ENCODE peak calls at places on chromosomes 16 and 17, in five cellular contexts. One of them, this sample, is unnamed.

GRCh38 chr17:27396941-27397340 is 59.3 kb upstream of the KSR1 start:
- DNase-seq in adrenal gland: no peak
- DNase-seq in mammary epithelial cell: no peak
- DNase-seq in esophagus squamous epithelium: no peak
- DNase-seq in spleen: no peak
- DNase-seq in this sample: no peak

GRCh38 chr17:56505154-56505756 is 88.2 kb upstream of the NOG start:
- DNase-seq in spleen: no peak
- DNase-seq in mammary epithelial cell: no peak
- DNase-seq in esophagus squamous epithelium: no peak
- DNase-seq in adrenal gland: no peak
- DNase-seq in this sample: no peak

GRCh38 chr16:71846443-71846842 is 667 bp downstream of the ATXN1L start:
- DNase-seq in adrenal gland: peak
- DNase-seq in mammary epithelial cell: peak
- DNase-seq in spleen: no peak
- DNase-seq in esophagus squamous epithelium: no peak
- DNase-seq in this sample: no peak

GRCh38 chr16:54921229-54921824 is 9.3 kb upstream of the IRX5 start:
- DNase-seq in mammary epithelial cell: peak
- DNase-seq in spleen: no peak
- DNase-seq in adrenal gland: no peak
- DNase-seq in esophagus squamous epithelium: no peak
- DNase-seq in this sample: no peak

GRCh38 chr16:35562471-35562870 is 2103.1 kb downstream of the TP53TG3F start:
- DNase-seq in mammary epithelial cell: no peak
- DNase-seq in adrenal gland: no peak
- DNase-seq in spleen: no peak
- DNase-seq in esophagus squamous epithelium: no peak
- DNase-seq in this sample: no peak

GRCh38 chr16:66159987-66160386 is 206.5 kb upstream of the CDH5 start:
- DNase-seq in adrenal gland: peak
- DNase-seq in mammary epithelial cell: no peak
- DNase-seq in spleen: no peak
- DNase-seq in esophagus squamous epithelium: no peak
- DNase-seq in this sample: no peak

GRCh38 chr16:48559462-48560211 is 50.3 kb downstream of the N4BP1 start:
- DNase-seq in adrenal gland: no peak
- DNase-seq in mammary epithelial cell: no peak
- DNase-seq in esophagus squamous epithelium: no peak
- DNase-seq in spleen: no peak
- DNase-seq in this sample: no peak

GRCh38 chr16:84960942-84961341 is 50.4 kb downstream of the ZDHHC7 start:
- DNase-seq in adrenal gland: no peak
- DNase-seq in mammary epithelial cell: no peak
- DNase-seq in spleen: no peak
- DNase-seq in esophagus squamous epithelium: no peak
- DNase-seq in this sample: no peak

GRCh38 chr17:69320210-69320907 is 6.6 kb downstream of the ABCA5 start:
- DNase-seq in esophagus squamous epithelium: no peak
- DNase-seq in mammary epithelial cell: no peak
- DNase-seq in adrenal gland: no peak
- DNase-seq in spleen: no peak
- DNase-seq in this sample: no peak

GRCh38 chr16:69942099-69942491 is 9.0 kb upstream of the CLEC18A start:
- DNase-seq in adrenal gland: peak
- DNase-seq in mammary epithelial cell: no peak
- DNase-seq in spleen: no peak
- DNase-seq in esophagus squamous epithelium: no peak
- DNase-seq in this sample: no peak

GRCh38 chr17:81429813-81430510 is 34.7 kb downstream of the BAHCC1 start:
- DNase-seq in adrenal gland: peak
- DNase-seq in mammary epithelial cell: no peak
- DNase-seq in spleen: no peak
- DNase-seq in esophagus squamous epithelium: no peak
- DNase-seq in this sample: no peak

GRCh38 chr17:19306160-19307111 is 56.1 kb downstream of the B9D1 start:
- DNase-seq in adrenal gland: no peak
- DNase-seq in esophagus squamous epithelium: no peak
- DNase-seq in mammary epithelial cell: no peak
- DNase-seq in spleen: peak
- DNase-seq in this sample: peak

GRCh38 chr17:41392278-41392677 is 5.1 kb downstream of the KRT31 start:
- DNase-seq in adrenal gland: peak
- DNase-seq in esophagus squamous epithelium: no peak
- DNase-seq in mammary epithelial cell: peak
- DNase-seq in spleen: no peak
- DNase-seq in this sample: no peak

GRCh38 chr16:85683363-85683762 is 5.4 kb downstream of the GINS2 start:
- DNase-seq in esophagus squamous epithelium: no peak
- DNase-seq in spleen: peak
- DNase-seq in mammary epithelial cell: no peak
- DNase-seq in adrenal gland: no peak
- DNase-seq in this sample: no peak

GRCh38 chr16:17261197-17261858 is 209.4 kb downstream of the XYLT1 start:
- DNase-seq in esophagus squamous epithelium: no peak
- DNase-seq in mammary epithelial cell: no peak
- DNase-seq in spleen: no peak
- DNase-seq in adrenal gland: no peak
- DNase-seq in this sample: no peak

GRCh38 chr16:73000020-73000906 is 47.7 kb downstream of the ZFHX3 start:
- DNase-seq in spleen: no peak
- DNase-seq in mammary epithelial cell: peak
- DNase-seq in adrenal gland: no peak
- DNase-seq in esophagus squamous epithelium: no peak
- DNase-seq in this sample: no peak

GRCh38 chr17:30551666-30552339 is 74.6 kb downstream of the GOSR1 start:
- DNase-seq in mammary epithelial cell: no peak
- DNase-seq in spleen: no peak
- DNase-seq in esophagus squamous epithelium: no peak
- DNase-seq in adrenal gland: no peak
- DNase-seq in this sample: no peak

GRCh38 chr16:20849587-20850390 is 43.5 kb downstream of the REXO5 start:
- DNase-seq in esophagus squamous epithelium: no peak
- DNase-seq in spleen: no peak
- DNase-seq in mammary epithelial cell: peak
- DNase-seq in adrenal gland: peak
- DNase-seq in this sample: peak

GRCh38 chr17:81576621-81577277 is 24.6 kb upstream of the FAAP100 start:
- DNase-seq in spleen: no peak
- DNase-seq in adrenal gland: no peak
- DNase-seq in esophagus squamous epithelium: no peak
- DNase-seq in mammary epithelial cell: peak
- DNase-seq in this sample: no peak

GRCh38 chr17:31538080-31538762 is 146.7 kb downstream of the RAB11FIP4 start:
- DNase-seq in adrenal gland: no peak
- DNase-seq in mammary epithelial cell: no peak
- DNase-seq in esophagus squamous epithelium: no peak
- DNase-seq in spleen: peak
- DNase-seq in this sample: no peak

GRCh38 chr17:74862108-74862901 is 2.6 kb upstream of the GRIN2C start:
- DNase-seq in spleen: peak
- DNase-seq in esophagus squamous epithelium: no peak
- DNase-seq in adrenal gland: peak
- DNase-seq in mammary epithelial cell: no peak
- DNase-seq in this sample: peak

GRCh38 chr16:15404792-15405191 is 9.2 kb downstream of the MPV17L start:
- DNase-seq in adrenal gland: peak
- DNase-seq in spleen: no peak
- DNase-seq in mammary epithelial cell: peak
- DNase-seq in esophagus squamous epithelium: no peak
- DNase-seq in this sample: no peak

GRCh38 chr17:8674344-8675305 is 44.1 kb upstream of the MYH10 start:
- DNase-seq in mammary epithelial cell: no peak
- DNase-seq in spleen: no peak
- DNase-seq in adrenal gland: peak
- DNase-seq in esophagus squamous epithelium: no peak
- DNase-seq in this sample: no peak

GRCh38 chr17:82101301-82101715 is 3.3 kb upstream of the FASN start:
- DNase-seq in mammary epithelial cell: no peak
- DNase-seq in esophagus squamous epithelium: no peak
- DNase-seq in adrenal gland: no peak
- DNase-seq in spleen: no peak
- DNase-seq in this sample: no peak

GRCh38 chr16:51267676-51268075 is 116.6 kb upstream of the SALL1 start:
- DNase-seq in esophagus squamous epithelium: no peak
- DNase-seq in mammary epithelial cell: no peak
- DNase-seq in spleen: no peak
- DNase-seq in adrenal gland: no peak
- DNase-seq in this sample: no peak

GRCh38 chr16:69867796-69868565 is 83.2 kb upstream of the CLEC18A start:
- DNase-seq in esophagus squamous epithelium: no peak
- DNase-seq in spleen: no peak
- DNase-seq in adrenal gland: no peak
- DNase-seq in mammary epithelial cell: no peak
- DNase-seq in this sample: no peak

GRCh38 chr17:14048169-14048568 is 21.1 kb upstream of the COX10 start:
- DNase-seq in adrenal gland: no peak
- DNase-seq in mammary epithelial cell: no peak
- DNase-seq in esophagus squamous epithelium: no peak
- DNase-seq in spleen: no peak
- DNase-seq in this sample: no peak

GRCh38 chr17:3963214-3964201 is 729 bp downstream of the ATP2A3 start:
- DNase-seq in mammary epithelial cell: no peak
- DNase-seq in esophagus squamous epithelium: peak
- DNase-seq in spleen: peak
- DNase-seq in adrenal gland: no peak
- DNase-seq in this sample: peak

DNA sequence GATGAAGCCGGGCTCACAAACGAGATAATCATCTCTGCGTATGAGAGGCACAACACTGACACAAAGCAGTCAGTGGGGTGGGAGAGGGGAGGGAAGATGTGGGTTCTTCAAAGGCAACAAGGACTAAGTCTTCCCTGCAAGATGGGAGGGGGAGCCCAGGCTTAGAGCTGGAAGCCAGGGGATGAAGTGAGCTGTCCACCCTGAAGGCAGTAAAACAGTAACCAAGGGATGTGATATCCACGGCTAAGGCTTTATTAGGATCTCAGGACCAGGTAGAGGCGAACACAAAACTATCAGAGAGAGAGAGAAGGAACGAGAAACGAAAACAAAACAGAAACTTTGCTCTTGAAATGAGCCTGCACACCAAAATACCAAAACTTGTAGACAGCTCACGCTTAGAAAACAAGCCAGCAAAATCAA is 115.9 kb downstream of the DYNLRB2 start:
- DNase-seq in spleen: no peak
- DNase-seq in mammary epithelial cell: no peak
- DNase-seq in adrenal gland: no peak
- DNase-seq in esophagus squamous epithelium: no peak
- DNase-seq in this sample: peak
- H3K4me3 ChIP-seq in spleen: no peak
- H3K4me3 ChIP-seq in mammary epithelial cell: no peak
- H3K4me3 ChIP-seq in adrenal gland: no peak
- H3K4me3 ChIP-seq in esophagus squamous epithelium: no peak
- H3K4me3 ChIP-seq in this sample: peak

DNA sequence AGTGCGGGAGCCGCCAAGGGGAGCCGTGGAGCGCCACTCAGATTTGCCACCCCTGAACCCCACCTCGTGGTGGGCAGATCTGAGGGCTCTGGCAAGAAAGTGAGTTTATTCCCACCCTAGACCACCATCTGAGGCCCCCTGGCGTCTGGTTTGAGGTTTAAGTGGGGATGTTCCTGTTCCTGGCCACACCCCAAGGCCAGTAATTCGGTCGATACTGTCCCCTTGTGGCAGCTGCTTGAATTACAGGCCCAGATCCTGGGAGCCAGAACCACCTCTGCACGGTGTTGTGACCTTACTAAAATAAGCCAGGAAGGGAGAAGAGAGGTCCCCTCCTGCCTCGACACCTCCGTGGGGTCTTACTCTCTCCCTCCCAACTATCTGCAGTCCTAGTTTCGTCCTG is 3.3 kb upstream of the LAT start:
- DNase-seq in adrenal gland: no peak
- DNase-seq in esophagus squamous epithelium: no peak
- DNase-seq in mammary epithelial cell: no peak
- DNase-seq in spleen: no peak
- DNase-seq in this sample: no peak
- TF ChIP-seq CTCF in adrenal gland: peak
- TF ChIP-seq CTCF in esophagus squamous epithelium: no peak
- TF ChIP-seq CTCF in mammary epithelial cell: peak
- TF ChIP-seq CTCF in spleen: peak
- TF ChIP-seq CTCF in this sample: peak

GRCh38 chr16:27366687-27367462 is 35.1 kb upstream of the IL21R start:
- DNase-seq in esophagus squamous epithelium: no peak
- DNase-seq in adrenal gland: no peak
- DNase-seq in mammary epithelial cell: no peak
- DNase-seq in spleen: peak
- DNase-seq in this sample: peak
- H3K27ac ChIP-seq in esophagus squamous epithelium: peak
- H3K27ac ChIP-seq in adrenal gland: peak
- H3K27ac ChIP-seq in mammary epithelial cell: peak
- H3K27ac ChIP-seq in spleen: peak
- H3K27ac ChIP-seq in this sample: peak

GRCh38 chr16:23504453-23505179 is 5.7 kb downstream of the GGA2 start:
- DNase-seq in adrenal gland: peak
- DNase-seq in esophagus squamous epithelium: no peak
- DNase-seq in mammary epithelial cell: peak
- DNase-seq in spleen: peak
- DNase-seq in this sample: peak
- H3K4me3 ChIP-seq in adrenal gland: no peak
- H3K4me3 ChIP-seq in esophagus squamous epithelium: no peak
- H3K4me3 ChIP-seq in mammary epithelial cell: no peak
- H3K4me3 ChIP-seq in spleen: no peak
- H3K4me3 ChIP-seq in this sample: no peak

GRCh38 chr17:77606865-77607210 is 351.7 kb upstream of the TNRC6C start:
- DNase-seq in adrenal gland: no peak
- DNase-seq in mammary epithelial cell: no peak
- DNase-seq in esophagus squamous epithelium: no peak
- DNase-seq in spleen: no peak
- DNase-seq in this sample: no peak
- TF ChIP-seq CTCF in adrenal gland: no peak
- TF ChIP-seq CTCF in mammary epithelial cell: peak
- TF ChIP-seq CTCF in esophagus squamous epithelium: no peak
- TF ChIP-seq CTCF in spleen: no peak
- TF ChIP-seq CTCF in this sample: no peak

GRCh38 chr16:50204426-50205108 is 51.5 kb downstream of the TENT4B start:
- DNase-seq in adrenal gland: no peak
- DNase-seq in mammary epithelial cell: peak
- DNase-seq in esophagus squamous epithelium: no peak
- DNase-seq in spleen: no peak
- DNase-seq in this sample: no peak
- H3K27ac ChIP-seq in adrenal gland: peak
- H3K27ac ChIP-seq in mammary epithelial cell: peak
- H3K27ac ChIP-seq in esophagus squamous epithelium: no peak
- H3K27ac ChIP-seq in spleen: no peak
- H3K27ac ChIP-seq in this sample: no peak

GRCh38 chr17:67403483-67403882 is 26.4 kb downstream of the PITPNC1 start:
- DNase-seq in mammary epithelial cell: no peak
- DNase-seq in esophagus squamous epithelium: no peak
- DNase-seq in spleen: no peak
- DNase-seq in adrenal gland: no peak
- DNase-seq in this sample: no peak
- H3K4me3 ChIP-seq in mammary epithelial cell: no peak
- H3K4me3 ChIP-seq in esophagus squamous epithelium: no peak
- H3K4me3 ChIP-seq in spleen: no peak
- H3K4me3 ChIP-seq in adrenal gland: no peak
- H3K4me3 ChIP-seq in this sample: no peak

GRCh38 chr16:87662254-87663204 is 60.2 kb downstream of the JPH3 start:
- DNase-seq in spleen: no peak
- DNase-seq in mammary epithelial cell: no peak
- DNase-seq in adrenal gland: no peak
- DNase-seq in esophagus squamous epithelium: no peak
- DNase-seq in this sample: no peak
- TF ChIP-seq CTCF in spleen: no peak
- TF ChIP-seq CTCF in mammary epithelial cell: no peak
- TF ChIP-seq CTCF in adrenal gland: no peak
- TF ChIP-seq CTCF in esophagus squamous epithelium: no peak
- TF ChIP-seq CTCF in this sample: no peak

This sample was measured in CD8-positive, alpha-beta T cell.